ENCODE peak calls at places on chromosomes 6 and 20, in nine cellular contexts. T, P, Q, O, Z, G, F, K and B are unnamed samples.

GRCh38 chr6:28336284-28337024 is 506 bp upstream of the ZSCAN31 start:
- DNase-seq in T (no peak), P (peak; percentile 23), Q (no peak), O (peak; percentile 65), Z (no peak), G (no peak), F (no peak), K (no peak), B (no peak)

GRCh38 chr6:18823782-18824386 is 436.7 kb downstream of the RNF144B start:
- DNase-seq in T (no peak), P (peak; percentile 58), Q (no peak), O (peak; percentile 26), Z (no peak), G (peak; percentile 46), F (no peak), K (no peak), B (peak; percentile 75)

GRCh38 chr6:98203170-98203806 is 631.1 kb upstream of the POU3F2 start:
- DNase-seq in T (no peak), P (peak; percentile 5), Q (no peak), O (peak; percentile 0), Z (no peak), G (no peak), F (no peak), K (no peak), B (no peak)

GRCh38 chr6:21402368-21402767 is 191.2 kb upstream of the SOX4 start:
- DNase-seq in T (peak; percentile 64), P (no peak), Q (no peak), O (peak; percentile 48), Z (no peak), G (no peak), F (no peak), K (no peak), B (no peak)

GRCh38 chr6:155340464-155341129 is 26.3 kb upstream of the TFB1M start:
- DNase-seq in T (no peak), P (no peak), Q (no peak), O (peak; percentile 67), Z (no peak), G (no peak), F (no peak), K (no peak), B (no peak)

GRCh38 chr20:58695084-58695722 is 2.6 kb downstream of the NPEPL1 start:
- DNase-seq in T (no peak), P (no peak), Q (peak; percentile 48), O (no peak), Z (no peak), G (no peak), F (no peak), K (no peak), B (no peak)

GRCh38 chr20:42027746-42028268 is 409.6 kb upstream of the CHD6 start:
- DNase-seq in T (no peak), P (no peak), Q (no peak), O (no peak), Z (no peak), G (no peak), F (no peak), K (no peak), B (no peak)

GRCh38 chr20:64041781-64042771 is 6.1 kb downstream of the C20orf204 start:
- DNase-seq in T (no peak), P (no peak), Q (no peak), O (no peak), Z (no peak), G (no peak), F (no peak), K (no peak), B (no peak)

GRCh38 chr6:37847704-37848103 is 28.2 kb downstream of the ZFAND3 start:
- DNase-seq in T (no peak), P (no peak), Q (no peak), O (no peak), Z (no peak), G (no peak), F (no peak), K (no peak), B (no peak)

GRCh38 chr6:138618168-138618567 is 118.9 kb upstream of the NHSL1 start:
- DNase-seq in T (no peak), P (no peak), Q (no peak), O (no peak), Z (no peak), G (no peak), F (no peak), K (no peak), B (no peak)

GRCh38 chr20:62405981-62406513 is 1.0 kb downstream of the CABLES2 start:
- DNase-seq in T (no peak), P (no peak), Q (no peak), O (no peak), Z (no peak), G (no peak), F (no peak), K (no peak), B (no peak)

GRCh38 chr6:45640081-45640491 is 262.4 kb upstream of the SUPT3H start:
- DNase-seq in T (no peak), P (no peak), Q (no peak), O (peak; percentile 45), Z (no peak), G (no peak), F (no peak), K (no peak), B (no peak)

GRCh38 chr6:169490830-169491229 is 211.0 kb downstream of the WDR27 start:
- DNase-seq in T (no peak), P (no peak), Q (no peak), O (peak; percentile 49), Z (no peak), G (no peak), F (no peak), K (no peak), B (no peak)

GRCh38 chr6:169491482-169491881 is 210.3 kb downstream of the WDR27 start:
- DNase-seq in T (no peak), P (no peak), Q (no peak), O (no peak), Z (no peak), G (no peak), F (no peak), K (no peak), B (no peak)

GRCh38 chr6:169490409-169490708 is 211.5 kb downstream of the WDR27 start:
- DNase-seq in T (no peak), P (no peak), Q (no peak), O (no peak), Z (no peak), G (no peak), F (no peak), K (no peak), B (no peak)

GRCh38 chr6:169487579-169488205 is 214.1 kb downstream of the WDR27 start:
- DNase-seq in T (no peak), P (no peak), Q (no peak), O (peak; percentile 53), Z (no peak), G (no peak), F (no peak), K (no peak), B (no peak)

GRCh38 chr6:169489642-169490408 is 212.0 kb downstream of the WDR27 start:
- DNase-seq in T (peak; percentile 29), P (no peak), Q (no peak), O (no peak), Z (no peak), G (no peak), F (no peak), K (no peak), B (no peak)
- TF ChIP-seq CTCF in T (no peak), P (no peak), Q (no peak), O (no peak), Z (no peak), G (no peak), F (no peak), K (no peak), B (no peak)

GRCh38 chr20:38386004-38386403 is 39.7 kb downstream of the LBP start:
- DNase-seq in T (no peak), P (no peak), Q (no peak), O (no peak), Z (no peak), G (no peak), F (no peak), K (no peak), B (no peak)

GRCh38 chr20:38383147-38383546 is 36.9 kb downstream of the LBP start:
- DNase-seq in T (no peak), P (no peak), Q (no peak), O (no peak), Z (no peak), G (no peak), F (no peak), K (no peak), B (no peak)

GRCh38 chr20:38386852-38387251 is 40.6 kb downstream of the LBP start:
- DNase-seq in T (no peak), P (no peak), Q (no peak), O (no peak), Z (no peak), G (no peak), F (no peak), K (no peak), B (no peak)

GRCh38 chr20:38392356-38392755 is 42.8 kb downstream of the SNHG17 start:
- DNase-seq in T (no peak), P (no peak), Q (no peak), O (no peak), Z (no peak), G (no peak), F (no peak), K (no peak), B (no peak)

DNA sequence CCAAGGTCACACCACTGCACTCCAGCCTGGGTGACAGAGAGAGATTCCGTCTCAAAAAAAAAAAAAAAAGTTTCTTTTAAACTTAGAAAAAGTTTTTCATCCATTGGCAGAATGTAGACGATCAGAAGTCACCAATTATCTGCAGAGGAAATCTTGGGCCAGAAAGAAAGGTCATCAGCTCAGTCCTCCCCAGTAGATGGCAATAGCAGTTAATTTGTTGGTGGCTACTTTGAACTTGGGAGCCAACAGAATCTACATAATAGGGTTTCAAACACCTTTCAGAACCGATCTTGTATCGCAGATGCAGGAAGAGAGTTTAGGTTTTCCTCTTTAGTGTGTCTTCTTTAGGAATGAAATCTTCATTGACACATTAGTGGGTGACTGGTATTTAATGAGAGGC is 41.7 kb downstream of the LBP start:
- DNase-seq in T (no peak), P (no peak), Q (no peak), O (no peak), Z (no peak), G (no peak), F (no peak), K (no peak), B (no peak)
- TF ChIP-seq CTCF in T (no peak), P (no peak), Q (no peak), O (no peak), Z (no peak), G (no peak), F (no peak), K (no peak), B (no peak)

DNA sequence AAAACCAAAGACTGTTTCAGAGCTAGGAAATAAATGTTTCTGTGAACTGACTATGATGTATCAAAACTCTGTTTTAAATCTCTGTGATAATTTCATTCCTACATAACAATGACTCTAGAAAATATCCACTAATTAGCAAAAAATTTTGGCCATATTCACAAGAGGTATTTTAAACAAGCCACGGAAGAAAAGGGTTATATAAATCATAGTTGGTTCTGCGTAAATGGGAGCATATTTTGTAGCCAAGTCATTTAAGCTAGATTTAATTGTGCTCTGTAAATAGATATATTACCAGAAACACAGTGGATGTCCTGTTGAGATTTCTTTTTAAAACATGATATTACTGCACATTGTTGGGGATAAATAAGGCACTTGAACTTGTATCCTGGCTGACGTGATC is 416.5 kb upstream of the PLCB4 start:
- DNase-seq in T (no peak), P (no peak), Q (no peak), O (no peak), Z (no peak), G (no peak), F (no peak), K (no peak), B (no peak)
- TF ChIP-seq CTCF in T (no peak), P (no peak), Q (no peak), O (no peak), Z (no peak), G (no peak), F (no peak), K (no peak), B (no peak)

GRCh38 chr6:113488061-113488460 is 369.1 kb upstream of the MARCKS start:
- DNase-seq in T (no peak), P (no peak), Q (no peak), O (peak; percentile 20), Z (no peak), G (no peak), F (no peak), K (no peak), B (no peak)
- TF ChIP-seq CTCF in T (no peak), P (no peak), Q (no peak), O (no peak), Z (no peak), G (no peak), F (no peak), K (no peak), B (no peak)